ENCODE peak calls at places on chromosomes 11 and 22, in ten cellular contexts. One of them, this sample, is unnamed.
A peak's percentile ranks its signal among the peaks of the same experiment; 100 is the strongest.

GRCh38 chr11:13534358-13534757 is 38.6 kb upstream of the PTH start:
- DNase-seq in PC-9: no peak
- DNase-seq in HFF-Myc: no peak
- DNase-seq in colonic mucosa: no peak
- DNase-seq in HFFc6: no peak
- DNase-seq in neural crest cell: no peak
- DNase-seq in tibial artery: no peak
- DNase-seq in stomach: no peak
- DNase-seq in AG04450: no peak
- DNase-seq in AG10803: no peak
- DNase-seq in this sample: no peak

GRCh38 chr22:20646377-20646776 is 127.5 kb upstream of the SERPIND1 start:
- DNase-seq in PC-9: no peak
- DNase-seq in HFF-Myc: no peak
- DNase-seq in colonic mucosa: no peak
- DNase-seq in HFFc6: no peak
- DNase-seq in neural crest cell: no peak
- DNase-seq in tibial artery: no peak
- DNase-seq in stomach: no peak
- DNase-seq in AG04450: no peak
- DNase-seq in AG10803: no peak
- DNase-seq in this sample: no peak

GRCh38 chr11:69645801-69646492 is 5.0 kb downstream of the CCND1 start:
- DNase-seq in PC-9: no peak
- DNase-seq in HFF-Myc: no peak
- DNase-seq in colonic mucosa: no peak
- DNase-seq in HFFc6: no peak
- DNase-seq in neural crest cell: no peak
- DNase-seq in tibial artery: no peak
- DNase-seq in stomach: no peak
- DNase-seq in AG04450: no peak
- DNase-seq in AG10803: no peak
- DNase-seq in this sample: no peak

GRCh38 chr11:27008811-27009535 is 15.1 kb downstream of the FIBIN start:
- DNase-seq in PC-9: no peak
- DNase-seq in HFF-Myc: no peak
- DNase-seq in colonic mucosa: no peak
- DNase-seq in HFFc6: no peak
- DNase-seq in neural crest cell: no peak
- DNase-seq in tibial artery: no peak
- DNase-seq in stomach: no peak
- DNase-seq in AG04450: no peak
- DNase-seq in AG10803: peak; percentile 33
- DNase-seq in this sample: no peak

GRCh38 chr22:50010676-50011446 is 1.7 kb downstream of the IL17REL start:
- DNase-seq in PC-9: no peak
- DNase-seq in HFF-Myc: no peak
- DNase-seq in colonic mucosa: no peak
- DNase-seq in HFFc6: no peak
- DNase-seq in neural crest cell: no peak
- DNase-seq in tibial artery: no peak
- DNase-seq in stomach: no peak
- DNase-seq in AG04450: no peak
- DNase-seq in AG10803: no peak
- DNase-seq in this sample: no peak

GRCh38 chr11:1936781-1937615 is 10.1 kb upstream of the MRPL23 start:
- DNase-seq in PC-9: no peak
- DNase-seq in HFF-Myc: no peak
- DNase-seq in colonic mucosa: no peak
- DNase-seq in HFFc6: no peak
- DNase-seq in neural crest cell: no peak
- DNase-seq in tibial artery: no peak
- DNase-seq in stomach: no peak
- DNase-seq in AG04450: no peak
- DNase-seq in AG10803: no peak
- DNase-seq in this sample: peak; percentile 35

GRCh38 chr11:47538741-47539575 is 14.0 kb downstream of the CELF1 start:
- DNase-seq in PC-9: no peak
- DNase-seq in HFF-Myc: no peak
- DNase-seq in colonic mucosa: no peak
- DNase-seq in HFFc6: no peak
- DNase-seq in neural crest cell: no peak
- DNase-seq in tibial artery: no peak
- DNase-seq in stomach: no peak
- DNase-seq in AG04450: no peak
- DNase-seq in AG10803: no peak
- DNase-seq in this sample: no peak

GRCh38 chr11:65503923-65504670 is 5.3 kb downstream of the MALAT1 start:
- DNase-seq in PC-9: no peak
- DNase-seq in HFF-Myc: peak; percentile 38
- DNase-seq in colonic mucosa: no peak
- DNase-seq in HFFc6: peak; percentile 72
- DNase-seq in neural crest cell: no peak
- DNase-seq in tibial artery: no peak
- DNase-seq in stomach: no peak
- DNase-seq in AG04450: no peak
- DNase-seq in AG10803: peak; percentile 71
- DNase-seq in this sample: no peak

GRCh38 chr22:46866591-46866990 is 104.1 kb downstream of the TBC1D22A start:
- DNase-seq in PC-9: peak; percentile 20
- DNase-seq in HFF-Myc: no peak
- DNase-seq in colonic mucosa: no peak
- DNase-seq in HFFc6: peak; percentile 82
- DNase-seq in neural crest cell: no peak
- DNase-seq in tibial artery: no peak
- DNase-seq in stomach: no peak
- DNase-seq in AG04450: peak; percentile 65
- DNase-seq in AG10803: peak; percentile 96
- DNase-seq in this sample: no peak

GRCh38 chr11:1150095-1150494 is 7.7 kb upstream of the MUC5AC start:
- DNase-seq in PC-9: no peak
- DNase-seq in HFF-Myc: no peak
- DNase-seq in colonic mucosa: peak; percentile 14
- DNase-seq in HFFc6: no peak
- DNase-seq in neural crest cell: no peak
- DNase-seq in tibial artery: peak; percentile 51
- DNase-seq in stomach: no peak
- DNase-seq in AG04450: no peak
- DNase-seq in AG10803: no peak
- DNase-seq in this sample: no peak

GRCh38 chr11:45324459-45324858 is 38.3 kb upstream of the SYT13 start:
- DNase-seq in PC-9: no peak
- DNase-seq in HFF-Myc: no peak
- DNase-seq in colonic mucosa: no peak
- DNase-seq in HFFc6: no peak
- DNase-seq in neural crest cell: no peak
- DNase-seq in tibial artery: no peak
- DNase-seq in stomach: no peak
- DNase-seq in AG04450: no peak
- DNase-seq in AG10803: no peak
- DNase-seq in this sample: no peak

GRCh38 chr11:30653606-30654005 is 67.5 kb upstream of the MPPED2 start:
- DNase-seq in PC-9: no peak
- DNase-seq in HFF-Myc: no peak
- DNase-seq in colonic mucosa: no peak
- DNase-seq in HFFc6: no peak
- DNase-seq in neural crest cell: no peak
- DNase-seq in tibial artery: no peak
- DNase-seq in stomach: no peak
- DNase-seq in AG04450: no peak
- DNase-seq in AG10803: no peak
- DNase-seq in this sample: no peak

GRCh38 chr11:62116458-62116857 is 7.4 kb upstream of the INCENP start:
- DNase-seq in PC-9: no peak
- DNase-seq in HFF-Myc: no peak
- DNase-seq in colonic mucosa: no peak
- DNase-seq in HFFc6: no peak
- DNase-seq in neural crest cell: no peak
- DNase-seq in tibial artery: no peak
- DNase-seq in stomach: no peak
- DNase-seq in AG04450: no peak
- DNase-seq in AG10803: no peak
- DNase-seq in this sample: no peak

GRCh38 chr11:115164774-115165173 is 339.4 kb downstream of the CADM1 start:
- DNase-seq in PC-9: no peak
- DNase-seq in HFF-Myc: no peak
- DNase-seq in colonic mucosa: no peak
- DNase-seq in HFFc6: no peak
- DNase-seq in neural crest cell: no peak
- DNase-seq in tibial artery: no peak
- DNase-seq in stomach: no peak
- DNase-seq in AG04450: no peak
- DNase-seq in AG10803: peak; percentile 13
- DNase-seq in this sample: no peak

DNA sequence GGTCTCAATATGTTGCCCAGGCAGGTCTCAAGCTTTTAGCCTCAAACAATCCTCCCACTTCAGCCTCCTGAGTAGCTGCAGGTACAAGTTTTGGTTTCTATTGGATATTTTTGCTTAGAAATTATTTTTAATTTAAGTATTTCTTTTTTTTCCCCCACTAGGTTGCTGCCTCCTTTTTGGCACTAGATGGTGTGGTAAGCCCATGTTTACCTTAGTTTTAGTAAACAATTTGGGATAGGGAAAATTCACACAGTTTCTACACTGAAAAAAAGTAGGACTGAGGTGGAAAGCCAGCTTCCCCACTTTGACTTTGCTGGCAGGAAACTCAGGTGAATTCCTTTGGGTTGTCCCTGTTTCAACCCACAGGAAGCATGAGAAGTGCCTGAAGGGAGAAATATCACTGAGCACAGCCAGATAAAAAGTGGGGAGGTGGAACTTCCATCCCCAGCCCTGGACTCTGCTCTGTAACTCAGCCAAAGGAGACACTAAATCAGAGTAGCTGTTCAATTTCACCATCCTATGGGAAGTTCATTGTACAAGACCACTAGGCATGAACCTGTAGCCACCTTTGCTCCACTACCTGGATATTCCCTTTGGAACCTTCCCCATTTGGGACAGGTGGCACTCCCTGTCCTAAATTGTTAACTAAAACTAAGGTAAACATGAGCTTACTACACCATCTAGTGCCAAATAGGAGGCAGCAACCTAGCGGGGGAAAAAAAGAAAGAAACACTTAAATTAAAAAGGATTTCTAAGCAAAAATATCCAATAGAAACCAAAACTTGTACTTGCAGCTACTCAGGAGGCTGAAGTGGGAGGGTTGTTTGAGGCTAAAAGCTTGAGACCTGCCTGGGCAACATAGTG is 154.4 kb upstream of the FAT3 start:
- DNase-seq in PC-9: no peak
- DNase-seq in HFF-Myc: no peak
- DNase-seq in colonic mucosa: no peak
- DNase-seq in HFFc6: peak; percentile 1
- DNase-seq in neural crest cell: no peak
- DNase-seq in tibial artery: no peak
- DNase-seq in stomach: no peak
- DNase-seq in AG04450: no peak
- DNase-seq in AG10803: peak; percentile 5
- DNase-seq in this sample: no peak
- TF ChIP-seq CTCF in PC-9: peak; percentile 51
- TF ChIP-seq CTCF in HFF-Myc: no peak
- TF ChIP-seq CTCF in colonic mucosa: no peak
- TF ChIP-seq CTCF in HFFc6: peak; percentile 34
- TF ChIP-seq CTCF in neural crest cell: peak; percentile 39
- TF ChIP-seq CTCF in tibial artery: no peak
- TF ChIP-seq CTCF in stomach: no peak
- TF ChIP-seq CTCF in AG04450: no peak
- TF ChIP-seq CTCF in AG10803: peak; percentile 43
- TF ChIP-seq CTCF in this sample: no peak

GRCh38 chr11:22472306-22472705 is 134.1 kb downstream of the SLC17A6 start:
- DNase-seq in PC-9: no peak
- DNase-seq in HFF-Myc: no peak
- DNase-seq in colonic mucosa: no peak
- DNase-seq in HFFc6: no peak
- DNase-seq in neural crest cell: no peak
- DNase-seq in tibial artery: no peak
- DNase-seq in stomach: no peak
- DNase-seq in AG04450: no peak
- DNase-seq in AG10803: no peak
- DNase-seq in this sample: no peak
- TF ChIP-seq CTCF in PC-9: no peak
- TF ChIP-seq CTCF in HFF-Myc: peak; percentile 8
- TF ChIP-seq CTCF in colonic mucosa: no peak
- TF ChIP-seq CTCF in HFFc6: no peak
- TF ChIP-seq CTCF in neural crest cell: no peak
- TF ChIP-seq CTCF in tibial artery: no peak
- TF ChIP-seq CTCF in stomach: no peak
- TF ChIP-seq CTCF in AG04450: peak; percentile 34
- TF ChIP-seq CTCF in AG10803: no peak
- TF ChIP-seq CTCF in this sample: no peak

GRCh38 chr11:15159085-15159484 is 44.4 kb downstream of the INSC start:
- DNase-seq in PC-9: no peak
- DNase-seq in HFF-Myc: no peak
- DNase-seq in colonic mucosa: peak; percentile 25
- DNase-seq in HFFc6: peak; percentile 31
- DNase-seq in neural crest cell: no peak
- DNase-seq in tibial artery: no peak
- DNase-seq in stomach: no peak
- DNase-seq in AG04450: no peak
- DNase-seq in AG10803: peak; percentile 53
- DNase-seq in this sample: no peak
- TF ChIP-seq CTCF in PC-9: peak; percentile 57
- TF ChIP-seq CTCF in HFF-Myc: peak; percentile 66
- TF ChIP-seq CTCF in colonic mucosa: peak; percentile 36
- TF ChIP-seq CTCF in HFFc6: peak; percentile 88
- TF ChIP-seq CTCF in neural crest cell: peak; percentile 63
- TF ChIP-seq CTCF in tibial artery: no peak
- TF ChIP-seq CTCF in stomach: peak; percentile 15
- TF ChIP-seq CTCF in AG04450: peak; percentile 65
- TF ChIP-seq CTCF in AG10803: peak; percentile 80
- TF ChIP-seq CTCF in this sample: no peak

DNA sequence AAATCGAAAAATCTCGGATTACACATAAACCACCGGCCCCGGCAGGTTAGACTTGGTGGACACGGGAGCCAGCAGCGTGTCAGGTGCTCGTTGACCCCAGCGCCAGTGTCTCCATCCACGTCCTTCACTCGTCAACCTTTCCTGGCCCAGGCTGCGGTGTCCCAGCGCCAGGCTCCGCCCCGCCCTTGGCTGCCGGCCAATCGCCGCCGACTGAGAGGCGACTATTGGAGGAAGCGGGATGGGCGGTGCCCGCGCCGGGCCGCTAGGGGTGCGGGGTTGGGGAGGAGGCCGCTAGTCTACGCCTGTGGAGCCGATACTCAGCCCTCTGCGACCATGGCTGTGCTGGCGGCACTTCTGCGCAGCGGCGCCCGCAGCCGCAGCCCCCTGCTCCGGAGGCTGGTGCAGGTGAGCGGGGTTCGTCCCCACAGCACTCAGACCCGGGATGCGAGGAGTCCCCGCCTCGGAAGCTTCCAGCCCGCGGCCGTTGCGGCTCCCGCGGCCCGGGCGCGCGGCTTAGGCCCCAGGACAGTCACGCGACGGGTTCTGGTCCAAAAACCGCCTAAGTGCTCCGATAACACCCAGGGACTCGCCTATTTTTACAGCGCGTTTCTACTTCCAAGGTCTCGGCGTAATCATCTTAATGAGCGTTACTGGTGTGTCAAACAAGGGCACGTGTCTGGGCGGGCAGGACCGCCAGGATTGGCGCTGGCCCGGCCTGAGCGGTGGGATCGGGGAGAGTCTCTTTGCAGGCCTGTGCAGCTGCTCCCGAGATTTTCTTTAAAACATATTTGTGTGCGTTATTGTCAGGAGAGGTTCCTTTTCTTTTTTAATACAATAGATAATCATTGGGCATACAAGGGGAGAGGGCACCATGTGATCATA is at the start of gene ACAT1:
- DNase-seq in PC-9: peak; percentile 88
- DNase-seq in HFF-Myc: peak; percentile 59
- DNase-seq in colonic mucosa: peak; percentile 100
- DNase-seq in HFFc6: peak; percentile 85
- DNase-seq in neural crest cell: peak; percentile 92
- DNase-seq in tibial artery: peak; percentile 99
- DNase-seq in stomach: peak; percentile 99
- DNase-seq in AG04450: peak; percentile 55
- DNase-seq in AG10803: peak; percentile 85
- DNase-seq in this sample: peak; percentile 92
- TF ChIP-seq CTCF in PC-9: peak; percentile 62
- TF ChIP-seq CTCF in HFF-Myc: peak; percentile 7
- TF ChIP-seq CTCF in colonic mucosa: peak; percentile 26
- TF ChIP-seq CTCF in HFFc6: peak; percentile 71
- TF ChIP-seq CTCF in neural crest cell: peak; percentile 56
- TF ChIP-seq CTCF in tibial artery: peak; percentile 35
- TF ChIP-seq CTCF in stomach: peak; percentile 19
- TF ChIP-seq CTCF in AG04450: peak; percentile 22
- TF ChIP-seq CTCF in AG10803: peak; percentile 25
- TF ChIP-seq CTCF in this sample: peak; percentile 56